ENCODE peak calls at places on chromosomes 2 and 18, in five cellular contexts. E is effector memory CD4-positive, alpha-beta T cell; Z is endodermal cell; P is tibial artery; K is fibroblast of lung. L is an unnamed sample.
A peak's percentile ranks its signal among the peaks of the same experiment; 100 is the strongest.

GRCh38 chr2:106020032-106020431 is 174.1 kb downstream of the UXS1 start:
- DNase-seq in K (peak; percentile 16), E (no peak), P (no peak), Z (no peak), L (no peak)

GRCh38 chr2:189580267-189580661 is 322 bp downstream of the SLC40A1 start:
- DNase-seq in Z (peak; percentile 84), P (peak; percentile 27), E (peak; percentile 7), K (peak; percentile 30), L (no peak)

GRCh38 chr2:176317246-176318065 is 48.2 kb downstream of the MTX2 start:
- DNase-seq in P (no peak), E (no peak), Z (no peak), K (peak; percentile 6), L (no peak)

GRCh38 chr18:39701839-39702238 is 2136.2 kb upstream of the CELF4 start:
- DNase-seq in P (no peak), K (peak; percentile 56), E (no peak), Z (no peak), L (no peak)

GRCh38 chr2:167264380-167264779 is 376.1 kb downstream of the XIRP2 start:
- DNase-seq in P (no peak), Z (peak; percentile 68), K (no peak), E (no peak), L (no peak)

GRCh38 chr2:172962824-172963223 is 112.8 kb upstream of the MAP3K20 start:
- DNase-seq in E (no peak), K (peak; percentile 58), Z (no peak), P (no peak), L (no peak)

GRCh38 chr2:128641421-128642095 is 322.9 kb upstream of the HS6ST1 start:
- DNase-seq in Z (peak; percentile 42), P (no peak), K (no peak), E (no peak), L (no peak)

GRCh38 chr2:219060821-219061791 is at the start of gene IHH:
- DNase-seq in E (no peak), P (no peak), K (peak; percentile 6), Z (peak; percentile 81), L (no peak)

GRCh38 chr2:202339052-202339870 is 36.9 kb upstream of the BMPR2 start:
- DNase-seq in K (peak; percentile 45), Z (no peak), E (no peak), P (no peak), L (no peak)

GRCh38 chr18:13564579-13564978 is 161.8 kb downstream of the FAM210A start:
- DNase-seq in P (peak; percentile 51), E (no peak), Z (no peak), K (no peak), L (no peak)

GRCh38 chr2:23414876-23415275 is 29.9 kb downstream of the KLHL29 start:
- DNase-seq in Z (peak; percentile 79), P (no peak), K (no peak), E (no peak), L (no peak)

GRCh38 chr2:14621114-14621513 is 11.4 kb upstream of the LRATD1 start:
- DNase-seq in Z (no peak), P (no peak), K (no peak), E (no peak), L (no peak)

DNA sequence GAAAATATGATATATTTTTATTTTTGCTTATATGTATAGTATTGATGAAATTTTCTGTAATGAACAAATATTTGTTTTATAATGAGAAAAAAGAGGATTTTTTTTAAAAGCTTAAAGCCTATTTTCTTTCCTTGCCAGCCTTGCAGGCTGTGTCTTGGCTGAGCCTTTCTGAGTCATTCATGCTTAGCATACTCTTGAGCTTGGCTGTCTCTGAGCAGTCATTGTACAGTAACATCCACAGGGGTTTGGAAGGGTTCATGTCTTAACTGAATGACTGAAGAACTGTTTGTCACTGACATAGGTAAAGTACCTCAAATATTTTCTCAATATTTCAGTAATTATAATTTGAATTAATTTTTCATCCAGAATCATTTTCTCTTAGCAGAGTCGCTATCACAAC is 49.3 kb downstream of the GPR39 start:
- DNase-seq in E (no peak), P (no peak), Z (no peak), K (peak; percentile 29), L (no peak)
- H3K9me3 ChIP-seq in E (no peaks in the 10 kb centered on the region), P (peaks cover 5% of the 10 kb centered on the region), Z (peaks cover 57% of the 10 kb centered on the region), K (no peaks in the 10 kb centered on the region), L (no peaks in the 10 kb centered on the region)

GRCh38 chr2:174171686-174172445 is 76.5 kb downstream of the OLA1 start:
- DNase-seq in E (no peak), P (no peak), Z (no peak), K (no peak), L (no peak)
- H3K9me3 ChIP-seq in E (peaks cover 31% of the 10 kb centered on the region), P (no peaks in the 10 kb centered on the region), Z (peaks cover 56% of the 10 kb centered on the region), K (no peaks in the 10 kb centered on the region), L (peaks cover 4% of the 10 kb centered on the region)

DNA sequence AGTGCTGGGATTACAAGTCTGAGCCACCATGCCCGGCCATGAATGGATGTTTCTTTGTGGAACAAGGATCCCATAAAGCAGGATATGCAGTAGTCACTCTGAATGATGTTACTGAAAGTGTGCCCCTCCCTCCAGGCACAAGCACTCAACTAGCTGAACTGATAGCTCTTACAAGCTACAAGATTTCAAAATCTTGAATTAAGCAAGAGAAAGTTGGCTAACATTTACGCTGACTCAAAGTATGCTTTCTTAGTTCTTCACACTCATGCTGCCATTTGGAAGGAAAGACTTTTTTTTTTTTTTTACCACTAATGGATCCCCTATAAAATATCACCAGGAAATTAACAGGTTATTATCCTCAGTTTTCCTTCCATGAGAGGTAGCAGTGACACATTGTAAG is 549.0 kb upstream of the PKDCC start:
- DNase-seq in P (no peak), E (no peak), Z (no peak), K (no peak), L (no peak)
- H3K9me3 ChIP-seq in P (peaks cover 7% of the 10 kb centered on the region), E (peaks cover 24% of the 10 kb centered on the region), Z (peaks cover 85% of the 10 kb centered on the region), K (no peaks in the 10 kb centered on the region), L (peaks cover 12% of the 10 kb centered on the region)

GRCh38 chr2:174511580-174512260 is 24.9 kb upstream of the GPR155 start:
- DNase-seq in K (no peak), P (no peak), E (no peak), Z (no peak), L (no peak)
- H3K9me3 ChIP-seq in K (no peaks in the 10 kb centered on the region), P (no peaks in the 10 kb centered on the region), E (peaks cover 4% of the 10 kb centered on the region), Z (peaks cover 51% of the 10 kb centered on the region), L (peaks cover 5% of the 10 kb centered on the region)

GRCh38 chr2:81835318-81836000 is 1530.9 kb upstream of the LRRTM1 start:
- DNase-seq in E (no peak), Z (no peak), K (peak; percentile 54), P (no peak), L (no peak)
- H3K9me3 ChIP-seq in E (no peaks in the 10 kb centered on the region), Z (peaks cover 23% of the 10 kb centered on the region), K (no peaks in the 10 kb centered on the region), P (no peaks in the 10 kb centered on the region), L (no peaks in the 10 kb centered on the region)

GRCh38 chr2:6163932-6164331 is 471.7 kb downstream of the SOX11 start:
- DNase-seq in E (no peak), Z (no peak), K (no peak), P (no peak), L (no peak)

GRCh38 chr2:6167592-6168138 is 475.5 kb downstream of the SOX11 start:
- DNase-seq in K (no peak), P (no peak), E (no peak), Z (no peak), L (no peak)

DNA sequence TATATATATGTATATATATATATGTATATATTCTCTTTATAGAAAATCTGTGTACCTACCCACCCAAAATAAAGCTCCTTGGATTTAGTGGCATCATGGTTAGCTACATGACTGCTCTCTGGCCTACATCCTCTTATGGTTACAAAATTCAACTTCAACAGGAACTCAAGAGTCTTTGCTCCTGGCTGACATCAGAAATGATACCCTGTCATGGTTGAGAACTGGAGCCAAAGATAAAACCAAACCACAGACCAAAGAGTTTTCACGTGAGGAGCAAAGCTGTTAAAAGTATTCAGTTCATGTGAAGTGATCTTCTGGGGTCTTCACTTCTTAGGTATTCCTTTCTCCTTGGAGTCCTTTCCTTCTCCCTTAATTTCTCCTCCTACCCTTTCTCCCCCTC is 476.3 kb downstream of the SOX11 start:
- DNase-seq in E (no peak), Z (no peak), P (no peak), K (no peak), L (no peak)
- H3K9me3 ChIP-seq in E (no peaks in the 10 kb centered on the region), Z (peaks cover 2% of the 10 kb centered on the region), P (no peaks in the 10 kb centered on the region), K (no peaks in the 10 kb centered on the region), L (no peaks in the 10 kb centered on the region)